ENCODE peak calls at places on chromosomes 7 and 10, in nine cellular contexts. A, K, X, L, T, B, S, M and V are unnamed samples.
A peak's percentile ranks its signal among the peaks of the same experiment; 100 is the strongest.

GRCh38 chr7:112759905-112760304 is 30.3 kb downstream of the TMEM168 start:
- DNase-seq in S (no peak), L (no peak), A (no peak), B (no peak), X (no peak), T (no peak), K (no peak), M (no peak), V (no peak)

GRCh38 chr10:6202684-6203330 is at the start of gene PFKFB3:
- DNase-seq in S (peak; percentile 97), L (peak; percentile 97), M (peak; percentile 98), K (peak; percentile 98), X (peak; percentile 97), T (peak; percentile 97), B (peak; percentile 85), A (peak; percentile 98), V (peak; percentile 91)

GRCh38 chr10:33571616-33572015 is 237.1 kb upstream of the NRP1 start:
- DNase-seq in L (no peak), K (peak; percentile 25), S (no peak), M (no peak), T (no peak), A (no peak), X (no peak), B (peak; percentile 86), V (no peak)

GRCh38 chr10:131155218-131155902 is 156.2 kb downstream of the TCERG1L start:
- DNase-seq in B (no peak), X (no peak), M (peak; percentile 28), S (no peak), A (no peak), K (no peak), L (no peak), T (no peak), V (no peak)

GRCh38 chr7:5362466-5362865 is 61.2 kb downstream of the TNRC18 start:
- DNase-seq in S (no peak), B (no peak), A (no peak), M (no peak), K (no peak), T (no peak), L (no peak), X (no peak), V (no peak)

GRCh38 chr10:104331208-104331838 is 6.9 kb downstream of the ITPRIP start:
- DNase-seq in K (peak; percentile 56), L (peak; percentile 27), A (no peak), T (no peak), M (no peak), S (peak; percentile 47), X (peak; percentile 41), B (peak; percentile 87), V (peak; percentile 47)

GRCh38 chr10:128274938-128275337 is 148.7 kb upstream of the MKI67 start:
- DNase-seq in T (no peak), X (no peak), M (no peak), S (no peak), B (peak; percentile 8), A (peak; percentile 10), K (peak; percentile 23), L (no peak), V (no peak)

GRCh38 chr7:151550601-151551286 is 31.0 kb upstream of the RHEB start:
- DNase-seq in K (peak; percentile 48), X (no peak), M (no peak), L (peak; percentile 48), T (no peak), B (peak; percentile 59), S (no peak), A (no peak), V (peak; percentile 28)

GRCh38 chr7:142412551-142413193 is 154.8 kb upstream of the PRSS58 start:
- DNase-seq in X (no peak), B (peak; percentile 73), A (peak; percentile 40), T (no peak), K (peak; percentile 57), L (no peak), S (peak; percentile 52), M (no peak), V (peak; percentile 64)

GRCh38 chr7:12690041-12690878 is 2.8 kb downstream of the ARL4A start:
- DNase-seq in M (no peak), S (no peak), B (no peak), K (no peak), L (no peak), A (no peak), T (no peak), X (no peak), V (no peak)

GRCh38 chr7:149825567-149826343 is 12.4 kb upstream of the ZNF862 start:
- DNase-seq in A (no peak), T (no peak), B (no peak), K (no peak), L (no peak), S (no peak), X (no peak), M (peak; percentile 43), V (no peak)

GRCh38 chr7:75916259-75916658 is 1.3 kb downstream of the POR start:
- DNase-seq in L (no peak), M (no peak), A (no peak), B (no peak), K (no peak), T (no peak), S (no peak), X (no peak), V (no peak)

GRCh38 chr7:151211155-151211772 is 976 bp upstream of the H2BK1 start:
- DNase-seq in S (no peak), K (no peak), T (no peak), A (no peak), M (no peak), L (no peak), X (no peak), B (no peak), V (no peak)

DNA sequence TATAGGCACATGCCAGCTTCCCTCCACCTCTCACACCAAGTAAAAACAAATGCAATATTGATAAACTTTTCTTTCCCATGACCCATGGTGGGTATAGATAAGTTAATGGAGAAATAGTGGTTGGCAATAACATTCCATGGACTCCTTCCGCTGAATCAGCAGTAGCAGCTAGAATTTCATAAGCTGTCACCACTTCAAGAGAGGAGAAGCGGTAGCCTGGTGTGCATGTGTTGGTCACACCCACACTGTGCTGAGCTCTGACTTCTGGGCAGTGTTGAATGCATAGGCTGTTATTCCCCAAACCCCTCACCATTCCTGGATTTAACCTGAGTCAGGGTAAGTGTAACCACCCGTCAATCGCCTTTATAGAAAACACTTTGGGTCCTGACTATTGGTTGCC is 32.5 kb upstream of the BMPER start:
- DNase-seq in B (no peak), T (no peak), A (peak; percentile 74), K (no peak), M (no peak), S (no peak), L (no peak), X (no peak), V (no peak)
- H3K27ac ChIP-seq in B (no peak overlapping the region), T (no peak overlapping the region), A (no peak overlapping the region), K (no peak overlapping the region), M (no peak overlapping the region), S (no peak overlapping the region), L (no peak overlapping the region), X (no peak overlapping the region), V (no peak overlapping the region)

DNA sequence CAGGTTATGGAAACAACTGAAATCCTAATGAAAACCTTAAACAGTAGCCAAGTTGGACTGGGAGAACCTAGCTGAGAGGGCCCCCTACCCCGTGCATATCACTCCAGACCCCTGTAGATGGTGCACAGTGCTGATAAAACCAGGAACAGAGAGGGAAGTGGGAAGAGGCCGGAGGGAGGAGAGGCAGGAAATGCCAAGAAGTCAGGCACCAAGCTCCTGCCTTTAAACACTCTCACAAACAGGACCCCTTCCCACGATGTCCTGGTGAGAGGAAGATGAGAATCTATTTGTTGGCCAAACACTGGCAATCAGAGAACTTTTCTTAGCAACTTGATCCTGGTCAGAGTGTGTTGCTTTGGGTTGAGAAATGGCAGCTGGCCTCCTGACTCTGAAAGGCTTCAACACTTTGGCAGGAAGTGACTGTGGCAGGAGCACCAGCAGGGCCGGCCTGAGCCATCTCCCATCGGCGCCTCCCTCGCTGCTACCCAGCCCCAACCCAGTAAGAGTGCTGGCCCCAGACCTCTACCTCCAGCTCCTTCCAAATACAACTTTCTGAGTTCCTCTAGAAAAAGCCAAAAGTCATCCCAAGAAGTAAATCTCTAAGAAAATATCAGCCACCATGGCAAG is 39.5 kb downstream of the GSDME start:
- DNase-seq in L (no peak), S (no peak), M (no peak), T (no peak), K (no peak), A (no peak), X (no peak), B (no peak), V (no peak)
- H3K4me1 ChIP-seq in L (no peaks in the 10 kb centered on the region), S (peaks cover 9% of the 10 kb centered on the region), M (no peaks in the 10 kb centered on the region), T (no peaks in the 10 kb centered on the region), K (no peaks in the 10 kb centered on the region), A (no peaks in the 10 kb centered on the region), X (no peaks in the 10 kb centered on the region), B (peaks cover 12% of the 10 kb centered on the region), V (no peaks in the 10 kb centered on the region)

DNA sequence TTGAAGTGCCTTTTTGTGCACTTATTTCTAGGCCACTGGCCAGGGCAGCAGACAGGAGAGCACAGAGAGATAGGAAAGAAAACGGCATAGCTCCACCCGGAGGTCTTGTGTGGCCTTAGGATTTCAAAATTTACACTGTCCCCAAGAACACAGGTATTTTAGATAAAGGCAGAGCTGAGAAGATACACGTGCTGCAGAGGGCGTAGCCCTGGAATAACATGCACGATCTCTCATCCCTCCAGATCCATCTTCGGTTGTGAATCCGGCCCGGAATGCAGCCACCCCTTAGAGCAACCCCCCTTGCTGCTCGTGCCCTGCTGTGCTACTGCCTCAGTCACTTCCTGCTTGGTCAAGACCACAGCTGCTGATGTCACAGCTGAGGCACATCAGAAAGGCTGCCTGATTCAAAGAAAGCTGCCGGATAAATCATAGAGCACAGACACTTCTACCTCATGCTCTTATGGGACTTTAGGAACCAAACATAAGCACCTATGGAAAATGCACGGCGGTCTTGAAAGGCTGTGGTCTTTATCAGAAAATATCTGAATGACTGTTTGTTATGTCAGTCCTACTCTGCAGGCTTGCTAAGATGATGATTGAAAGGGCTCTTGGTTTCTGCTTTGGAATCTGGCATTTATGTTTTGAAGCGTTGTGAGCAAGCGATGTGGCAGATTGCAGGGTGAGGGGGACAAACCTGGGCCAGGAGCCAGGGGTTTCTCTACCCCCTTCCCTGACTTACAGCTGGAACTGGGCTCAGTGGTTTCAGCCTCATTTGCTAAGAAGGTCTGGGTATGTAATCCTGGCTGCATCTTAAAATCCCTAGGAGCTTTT is 152.0 kb downstream of the SVIL start:
- DNase-seq in L (no peak), M (no peak), K (no peak), B (no peak), S (no peak), T (no peak), A (no peak), X (no peak), V (no peak)
- H3K4me3 ChIP-seq in L (no peak overlapping the region), M (no peak overlapping the region), K (no peak overlapping the region), B (no peak overlapping the region), S (no peak overlapping the region), T (no peak overlapping the region), A (no peak overlapping the region), X (no peak overlapping the region), V (no peak overlapping the region)

DNA sequence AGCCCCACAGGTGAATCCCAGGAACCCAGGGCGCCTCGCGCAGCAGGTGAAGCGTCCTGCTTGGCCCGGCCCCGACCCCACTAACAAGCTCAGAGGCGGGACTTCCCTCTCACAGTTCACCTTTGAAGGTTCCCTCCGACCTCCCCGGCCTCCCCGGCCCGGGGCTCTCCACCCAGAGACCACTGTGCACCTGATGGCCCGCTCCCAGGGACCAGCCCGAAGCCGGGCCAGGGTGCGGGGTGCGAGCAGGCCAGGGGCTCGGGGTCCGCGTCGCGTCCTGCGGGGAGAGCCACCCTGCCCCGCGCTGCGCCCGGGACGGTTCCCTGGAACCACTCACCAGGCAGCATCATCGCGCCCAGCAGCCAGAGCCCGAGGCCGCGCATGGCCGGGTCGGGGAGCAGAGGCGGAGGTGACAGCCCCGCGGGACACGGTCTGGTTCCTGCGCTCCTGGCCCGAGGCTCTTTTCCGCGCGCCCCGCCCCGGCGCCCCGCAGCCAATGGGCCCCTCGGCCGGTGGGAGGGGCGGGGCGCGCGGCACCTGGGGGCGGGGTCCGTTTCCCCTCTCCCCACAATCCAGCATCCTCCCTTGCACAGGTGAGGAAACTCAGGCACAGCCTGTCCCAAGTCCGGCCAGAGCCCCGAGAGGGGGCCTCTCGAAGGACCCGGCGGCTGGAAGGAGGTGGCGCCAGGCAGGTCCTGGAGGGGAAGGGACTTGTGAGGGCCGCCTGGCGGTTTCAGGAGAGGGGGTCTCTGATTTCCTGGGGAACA is at the start of gene ADAM8:
- DNase-seq in M (peak; percentile 77), B (peak; percentile 61), T (peak; percentile 48), A (peak; percentile 64), L (peak; percentile 35), K (peak; percentile 64), X (no peak), S (peak; percentile 86), V (peak; percentile 22)
- H3K27ac ChIP-seq in M (peak within 1 kb of the TSS; percentile 81), B (peak within 1 kb of the TSS; percentile 98), T (peak within 1 kb of the TSS; percentile 94), A (no peak within 1 kb of the TSS), L (no peak within 1 kb of the TSS), K (peak within 1 kb of the TSS; percentile 85), X (no peak within 1 kb of the TSS), S (peak within 1 kb of the TSS; percentile 71), V (peak within 1 kb of the TSS; percentile 50)